ENCODE peak calls at places on chromosomes 6 and 20, in five cellular contexts. One of them, this sample, is unnamed.

GRCh38 chr6:32181148-32181702 is 2.8 kb downstream of the AGER start:
- DNase-seq in epithelial cell of esophagus: no peak
- DNase-seq in tibial artery: no peak
- DNase-seq in HepG2: no peak
- DNase-seq in fibroblast of lung: no peak
- DNase-seq in this sample: no peak

GRCh38 chr6:43954311-43955131 is 172.7 kb downstream of the MRPL14 start:
- DNase-seq in epithelial cell of esophagus: no peak
- DNase-seq in fibroblast of lung: no peak
- DNase-seq in HepG2: no peak
- DNase-seq in tibial artery: no peak
- DNase-seq in this sample: no peak

GRCh38 chr20:16898433-16898832 is 150.3 kb downstream of the OTOR start:
- DNase-seq in fibroblast of lung: peak; percentile 5
- DNase-seq in epithelial cell of esophagus: no peak
- DNase-seq in HepG2: no peak
- DNase-seq in tibial artery: no peak
- DNase-seq in this sample: no peak

GRCh38 chr6:78607188-78607587 is 260.2 kb upstream of the IRAK1BP1 start:
- DNase-seq in HepG2: no peak
- DNase-seq in tibial artery: no peak
- DNase-seq in fibroblast of lung: peak; percentile 90
- DNase-seq in epithelial cell of esophagus: no peak
- DNase-seq in this sample: peak; percentile 16

GRCh38 chr6:1390071-1390804 is 862 bp downstream of the FOXF2 start:
- DNase-seq in fibroblast of lung: peak; percentile 52
- DNase-seq in epithelial cell of esophagus: peak; percentile 70
- DNase-seq in tibial artery: no peak
- DNase-seq in HepG2: no peak
- DNase-seq in this sample: peak; percentile 5

GRCh38 chr20:32278199-32278643 is 770 bp downstream of the KIF3B start:
- DNase-seq in tibial artery: no peak
- DNase-seq in fibroblast of lung: peak; percentile 23
- DNase-seq in HepG2: no peak
- DNase-seq in epithelial cell of esophagus: peak; percentile 16
- DNase-seq in this sample: no peak

GRCh38 chr20:50067461-50067860 is 45.5 kb downstream of the UBE2V1 start:
- DNase-seq in fibroblast of lung: no peak
- DNase-seq in epithelial cell of esophagus: no peak
- DNase-seq in tibial artery: no peak
- DNase-seq in HepG2: no peak
- DNase-seq in this sample: no peak

GRCh38 chr20:63486300-63486855 is 12.5 kb downstream of the EEF1A2 start:
- DNase-seq in tibial artery: no peak
- DNase-seq in HepG2: no peak
- DNase-seq in epithelial cell of esophagus: no peak
- DNase-seq in fibroblast of lung: no peak
- DNase-seq in this sample: no peak

GRCh38 chr20:13638162-13638495 is 603 bp downstream of the TASP1 start:
- DNase-seq in fibroblast of lung: peak; percentile 34
- DNase-seq in HepG2: peak; percentile 44
- DNase-seq in tibial artery: no peak
- DNase-seq in epithelial cell of esophagus: peak; percentile 46
- DNase-seq in this sample: no peak

GRCh38 chr6:53070808-53071207 is 5.6 kb downstream of the FBXO9 start:
- DNase-seq in epithelial cell of esophagus: no peak
- DNase-seq in tibial artery: no peak
- DNase-seq in fibroblast of lung: no peak
- DNase-seq in HepG2: no peak
- DNase-seq in this sample: no peak

GRCh38 chr6:163761491-163761890 is 347.0 kb downstream of the QKI start:
- DNase-seq in epithelial cell of esophagus: no peak
- DNase-seq in HepG2: no peak
- DNase-seq in tibial artery: no peak
- DNase-seq in fibroblast of lung: peak; percentile 56
- DNase-seq in this sample: no peak

GRCh38 chr6:18412644-18413043 is 25.5 kb downstream of the RNF144B start:
- DNase-seq in HepG2: no peak
- DNase-seq in fibroblast of lung: peak; percentile 89
- DNase-seq in tibial artery: no peak
- DNase-seq in epithelial cell of esophagus: no peak
- DNase-seq in this sample: no peak

GRCh38 chr20:45427236-45428149 is 11.6 kb downstream of the PIGT start:
- DNase-seq in tibial artery: no peak
- DNase-seq in fibroblast of lung: no peak
- DNase-seq in HepG2: no peak
- DNase-seq in epithelial cell of esophagus: no peak
- DNase-seq in this sample: no peak

GRCh38 chr20:24782801-24783630 is 166.1 kb upstream of the CST7 start:
- DNase-seq in fibroblast of lung: peak; percentile 51
- DNase-seq in tibial artery: no peak
- DNase-seq in HepG2: peak; percentile 24
- DNase-seq in epithelial cell of esophagus: no peak
- DNase-seq in this sample: no peak

GRCh38 chr6:16831136-16831535 is 69.9 kb upstream of the ATXN1 start:
- DNase-seq in tibial artery: no peak
- DNase-seq in HepG2: no peak
- DNase-seq in fibroblast of lung: no peak
- DNase-seq in epithelial cell of esophagus: no peak
- DNase-seq in this sample: no peak

GRCh38 chr20:47334022-47334551 is 22.4 kb downstream of the ZMYND8 start:
- DNase-seq in tibial artery: no peak
- DNase-seq in fibroblast of lung: peak; percentile 98
- DNase-seq in epithelial cell of esophagus: peak; percentile 93
- DNase-seq in HepG2: peak; percentile 99
- DNase-seq in this sample: peak; percentile 77

GRCh38 chr6:160042014-160042773 is 73.3 kb downstream of the IGF2R start:
- DNase-seq in fibroblast of lung: peak; percentile 83
- DNase-seq in HepG2: no peak
- DNase-seq in epithelial cell of esophagus: peak; percentile 90
- DNase-seq in tibial artery: no peak
- DNase-seq in this sample: no peak

GRCh38 chr6:79750806-79751205 is 119.7 kb downstream of the SH3BGRL2 start:
- DNase-seq in HepG2: no peak
- DNase-seq in tibial artery: no peak
- DNase-seq in fibroblast of lung: no peak
- DNase-seq in epithelial cell of esophagus: no peak
- DNase-seq in this sample: no peak

GRCh38 chr6:110537208-110538123 is 61.1 kb upstream of the SLC22A16 start:
- DNase-seq in HepG2: peak; percentile 73
- DNase-seq in tibial artery: no peak
- DNase-seq in fibroblast of lung: peak; percentile 96
- DNase-seq in epithelial cell of esophagus: peak; percentile 95
- DNase-seq in this sample: peak; percentile 96

GRCh38 chr20:59948828-59949720 is 8.9 kb downstream of the FAM217B start:
- DNase-seq in epithelial cell of esophagus: peak; percentile 72
- DNase-seq in tibial artery: no peak
- DNase-seq in fibroblast of lung: peak; percentile 43
- DNase-seq in HepG2: peak; percentile 63
- DNase-seq in this sample: no peak

GRCh38 chr20:59576216-59576953 is 28.0 kb upstream of the PHACTR3 start:
- DNase-seq in tibial artery: no peak
- DNase-seq in fibroblast of lung: no peak
- DNase-seq in HepG2: no peak
- DNase-seq in epithelial cell of esophagus: no peak
- DNase-seq in this sample: no peak

GRCh38 chr6:150620763-150621162 is 21.1 kb downstream of the PLEKHG1 start:
- DNase-seq in tibial artery: no peak
- DNase-seq in fibroblast of lung: no peak
- DNase-seq in epithelial cell of esophagus: no peak
- DNase-seq in HepG2: no peak
- DNase-seq in this sample: no peak

GRCh38 chr6:83868639-83869038 is 9.2 kb downstream of the CYB5R4 start:
- DNase-seq in HepG2: no peak
- DNase-seq in epithelial cell of esophagus: peak; percentile 86
- DNase-seq in tibial artery: no peak
- DNase-seq in fibroblast of lung: peak; percentile 83
- DNase-seq in this sample: no peak

GRCh38 chr20:40956503-40956902 is 72.1 kb upstream of the TOP1 start:
- DNase-seq in fibroblast of lung: no peak
- DNase-seq in tibial artery: no peak
- DNase-seq in HepG2: no peak
- DNase-seq in epithelial cell of esophagus: no peak
- DNase-seq in this sample: no peak

GRCh38 chr6:91476000-91476399 is 889.1 kb upstream of the MAP3K7 start:
- DNase-seq in epithelial cell of esophagus: peak; percentile 12
- DNase-seq in tibial artery: peak; percentile 23
- DNase-seq in HepG2: peak; percentile 7
- DNase-seq in fibroblast of lung: peak; percentile 83
- DNase-seq in this sample: peak; percentile 77

GRCh38 chr20:63968136-63968927 is 1.4 kb downstream of the ZNF512B start:
- DNase-seq in epithelial cell of esophagus: no peak
- DNase-seq in HepG2: no peak
- DNase-seq in fibroblast of lung: no peak
- DNase-seq in tibial artery: peak; percentile 19
- DNase-seq in this sample: no peak

GRCh38 chr6:170438402-170438753 is 114.7 kb downstream of the PSMB1 start:
- DNase-seq in epithelial cell of esophagus: peak; percentile 100
- DNase-seq in HepG2: peak; percentile 91
- DNase-seq in tibial artery: peak; percentile 75
- DNase-seq in fibroblast of lung: peak; percentile 100
- DNase-seq in this sample: peak; percentile 100

GRCh38 chr20:46268131-46268611 is 40.1 kb downstream of the CDH22 start:
- DNase-seq in tibial artery: no peak
- DNase-seq in HepG2: no peak
- DNase-seq in epithelial cell of esophagus: no peak
- DNase-seq in fibroblast of lung: no peak
- DNase-seq in this sample: no peak

GRCh38 chr20:34997171-34997570 is 41.5 kb downstream of the MYH7B start:
- DNase-seq in tibial artery: no peak
- DNase-seq in epithelial cell of esophagus: peak; percentile 30
- DNase-seq in fibroblast of lung: no peak
- DNase-seq in HepG2: no peak
- DNase-seq in this sample: no peak

GRCh38 chr20:18058661-18059467 is 1.1 kb upstream of the OVOL2 start:
- DNase-seq in fibroblast of lung: no peak
- DNase-seq in HepG2: no peak
- DNase-seq in epithelial cell of esophagus: peak; percentile 27
- DNase-seq in tibial artery: no peak
- DNase-seq in this sample: no peak

GRCh38 chr6:169854083-169854725 is 102.8 kb downstream of the ERMARD start:
- DNase-seq in epithelial cell of esophagus: no peak
- DNase-seq in fibroblast of lung: no peak
- DNase-seq in tibial artery: no peak
- DNase-seq in HepG2: no peak
- DNase-seq in this sample: no peak

GRCh38 chr6:107657755-107658461 is 166.2 kb downstream of the SCML4 start:
- DNase-seq in fibroblast of lung: peak; percentile 76
- DNase-seq in epithelial cell of esophagus: peak; percentile 62
- DNase-seq in tibial artery: peak; percentile 65
- DNase-seq in HepG2: no peak
- DNase-seq in this sample: peak; percentile 35

GRCh38 chr6:86526238-86526637 is 411.1 kb upstream of the HTR1E start:
- DNase-seq in epithelial cell of esophagus: peak; percentile 11
- DNase-seq in HepG2: no peak
- DNase-seq in tibial artery: no peak
- DNase-seq in fibroblast of lung: no peak
- DNase-seq in this sample: no peak

GRCh38 chr6:7108964-7109836 is 1.4 kb downstream of the RREB1 start:
- DNase-seq in epithelial cell of esophagus: peak; percentile 81
- DNase-seq in fibroblast of lung: peak; percentile 75
- DNase-seq in HepG2: peak; percentile 81
- DNase-seq in tibial artery: peak; percentile 72
- DNase-seq in this sample: no peak

GRCh38 chr6:90905351-90905750 is 318.5 kb upstream of the MAP3K7 start:
- DNase-seq in HepG2: no peak
- DNase-seq in tibial artery: no peak
- DNase-seq in epithelial cell of esophagus: peak; percentile 69
- DNase-seq in fibroblast of lung: no peak
- DNase-seq in this sample: no peak

GRCh38 chr6:38774933-38775707 is 60.0 kb downstream of the DNAH8 start:
- DNase-seq in epithelial cell of esophagus: no peak
- DNase-seq in tibial artery: no peak
- DNase-seq in fibroblast of lung: no peak
- DNase-seq in HepG2: no peak
- DNase-seq in this sample: no peak

GRCh38 chr6:6328451-6328850 is 8.0 kb upstream of the F13A1 start:
- DNase-seq in fibroblast of lung: no peak
- DNase-seq in epithelial cell of esophagus: no peak
- DNase-seq in tibial artery: no peak
- DNase-seq in HepG2: no peak
- DNase-seq in this sample: no peak

GRCh38 chr6:35713426-35713825 is 23.4 kb upstream of the ARMC12 start:
- DNase-seq in tibial artery: no peak
- DNase-seq in HepG2: no peak
- DNase-seq in fibroblast of lung: no peak
- DNase-seq in epithelial cell of esophagus: no peak
- DNase-seq in this sample: no peak

GRCh38 chr20:8515810-8516435 is 383.9 kb downstream of the PLCB1 start:
- DNase-seq in tibial artery: no peak
- DNase-seq in epithelial cell of esophagus: no peak
- DNase-seq in HepG2: no peak
- DNase-seq in fibroblast of lung: no peak
- DNase-seq in this sample: no peak

GRCh38 chr6:122042851-122043250 is 356.6 kb upstream of the HSF2 start:
- DNase-seq in epithelial cell of esophagus: no peak
- DNase-seq in fibroblast of lung: peak; percentile 39
- DNase-seq in HepG2: no peak
- DNase-seq in tibial artery: no peak
- DNase-seq in this sample: no peak
- H3K4me3 ChIP-seq in epithelial cell of esophagus: no peak overlapping the region
- H3K4me3 ChIP-seq in fibroblast of lung: no peak overlapping the region
- H3K4me3 ChIP-seq in HepG2: no peak overlapping the region
- H3K4me3 ChIP-seq in tibial artery: no peak overlapping the region
- H3K4me3 ChIP-seq in this sample: no peak overlapping the region

DNA sequence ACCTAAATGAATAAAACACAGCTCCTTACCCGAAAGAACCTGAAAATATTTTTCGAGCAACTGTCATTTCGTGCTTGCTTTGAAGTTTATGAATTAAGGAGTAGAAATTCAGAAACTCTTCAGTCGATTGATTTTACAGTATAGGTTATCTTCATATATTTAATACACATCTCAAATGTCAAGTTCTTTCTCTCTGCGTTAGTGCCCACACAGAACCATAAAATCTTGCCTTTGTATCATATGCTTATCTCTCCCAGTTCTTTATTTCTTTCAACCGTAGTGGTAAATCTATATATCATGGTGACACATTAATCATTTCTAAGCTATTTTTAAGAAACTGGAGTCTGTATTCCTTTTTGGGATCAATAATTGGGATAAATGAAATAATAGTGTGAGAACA is 397.5 kb downstream of the CDKAL1 start:
- DNase-seq in epithelial cell of esophagus: no peak
- DNase-seq in HepG2: no peak
- DNase-seq in tibial artery: no peak
- DNase-seq in fibroblast of lung: no peak
- DNase-seq in this sample: no peak
- H3K4me3 ChIP-seq in epithelial cell of esophagus: no peak overlapping the region
- H3K4me3 ChIP-seq in HepG2: no peak overlapping the region
- H3K4me3 ChIP-seq in tibial artery: no peak overlapping the region
- H3K4me3 ChIP-seq in fibroblast of lung: no peak overlapping the region
- H3K4me3 ChIP-seq in this sample: no peak overlapping the region

GRCh38 chr6:137638926-137639706 is 144.9 kb upstream of the OLIG3 start:
- DNase-seq in HepG2: no peak
- DNase-seq in tibial artery: no peak
- DNase-seq in fibroblast of lung: peak; percentile 57
- DNase-seq in epithelial cell of esophagus: no peak
- DNase-seq in this sample: no peak
- H3K4me3 ChIP-seq in HepG2: no peak overlapping the region
- H3K4me3 ChIP-seq in tibial artery: no peak overlapping the region
- H3K4me3 ChIP-seq in fibroblast of lung: no peak overlapping the region
- H3K4me3 ChIP-seq in epithelial cell of esophagus: no peak overlapping the region
- H3K4me3 ChIP-seq in this sample: no peak overlapping the region

GRCh38 chr20:62238569-62239277 is 402 bp downstream of the OSBPL2 start:
- DNase-seq in tibial artery: no peak
- DNase-seq in epithelial cell of esophagus: peak; percentile 45
- DNase-seq in HepG2: no peak
- DNase-seq in fibroblast of lung: no peak
- DNase-seq in this sample: no peak
- H3K4me3 ChIP-seq in tibial artery: peak overlapping the region; percentile 93
- H3K4me3 ChIP-seq in epithelial cell of esophagus: peak overlapping the region; percentile 78
- H3K4me3 ChIP-seq in HepG2: peak overlapping the region; percentile 86
- H3K4me3 ChIP-seq in fibroblast of lung: peak overlapping the region; percentile 73
- H3K4me3 ChIP-seq in this sample: peak overlapping the region; percentile 86

This sample was measured in kidney epithelial cell.